ENCODE peak calls at places on chromosomes 2 and 18, in six cellular contexts. V is BE2C, P is heart right ventricle, R is upper lobe of right lung, X is fibroblast of lung, A is upper lobe of left lung. G is an unnamed sample.

GRCh38 chr2:226639550-226639949 is 160.1 kb downstream of the IRS1 start:
- DNase-seq in V (no peak), P (no peak), R (no peak), X (no peak), A (no peak), G (no peak)

GRCh38 chr18:62989195-62989594 is 273.9 kb downstream of the PHLPP1 start:
- DNase-seq in V (no peak), P (no peak), R (no peak), X (no peak), A (no peak), G (no peak)

GRCh38 chr2:38697116-38697840 is 31.4 kb downstream of the GALM start:
- DNase-seq in V (no peak), P (no peak), R (no peak), X (no peak), A (no peak), G (no peak)

GRCh38 chr2:230174466-230174865 is 45.3 kb downstream of the SP110 start:
- DNase-seq in V (no peak), P (no peak), R (no peak), X (no peak), A (no peak), G (no peak)

GRCh38 chr2:22999951-23000350 is 385.0 kb upstream of the KLHL29 start:
- DNase-seq in V (no peak), P (no peak), R (no peak), X (peak), A (no peak), G (no peak)

GRCh38 chr2:3727397-3728045 is 24.1 kb downstream of the DCDC2C start:
- DNase-seq in V (no peak), P (no peak), R (no peak), X (no peak), A (no peak), G (no peak)

GRCh38 chr2:190838492-190838910 is 42.1 kb upstream of the GLS start:
- DNase-seq in V (no peak), P (no peak), R (no peak), X (peak), A (no peak), G (peak)

GRCh38 chr2:117571590-117572349 is 242.7 kb upstream of the DDX18 start:
- DNase-seq in V (no peak), P (no peak), R (no peak), X (no peak), A (no peak), G (no peak)

GRCh38 chr18:35026407-35027061 is 14.7 kb upstream of the MAPRE2 start:
- DNase-seq in V (no peak), P (no peak), R (no peak), X (no peak), A (no peak), G (peak)

GRCh38 chr2:120957905-120958304 is 222.2 kb downstream of the GLI2 start:
- DNase-seq in V (no peak), P (peak), R (no peak), X (no peak), A (no peak), G (no peak)

GRCh38 chr2:23559561-23560239 is 174.7 kb downstream of the KLHL29 start:
- DNase-seq in V (no peak), P (no peak), R (no peak), X (no peak), A (no peak), G (no peak)

GRCh38 chr18:13259701-13260100 is 41.1 kb downstream of the LDLRAD4 start:
- DNase-seq in V (no peak), P (no peak), R (peak), X (no peak), A (no peak), G (no peak)

GRCh38 chr2:168801961-168802824 is at the start of gene NOSTRIN:
- DNase-seq in V (no peak), P (no peak), R (no peak), X (peak), A (peak), G (no peak)

GRCh38 chr18:69858897-69859296 is 88.8 kb downstream of the CD226 start:
- DNase-seq in V (no peak), P (no peak), R (no peak), X (no peak), A (no peak), G (no peak)

GRCh38 chr2:55620123-55620779 is 2.8 kb upstream of the PPP4R3B start:
- DNase-seq in V (peak), P (no peak), R (no peak), X (no peak), A (no peak), G (no peak)

GRCh38 chr18:46469186-46469915 is 187.7 kb downstream of the LOXHD1 start:
- DNase-seq in V (no peak), P (no peak), R (no peak), X (no peak), A (no peak), G (peak)

GRCh38 chr18:49899647-49900330 is 86.5 kb upstream of the ACAA2 start:
- DNase-seq in V (no peak), P (no peak), R (no peak), X (no peak), A (no peak), G (no peak)

GRCh38 chr2:149921911-149922616 is 334.5 kb upstream of the MMADHC start:
- DNase-seq in V (no peak), P (no peak), R (no peak), X (no peak), A (no peak), G (no peak)

GRCh38 chr2:228556707-228557106 is 375.2 kb upstream of the SPHKAP start:
- DNase-seq in V (no peak), P (no peak), R (no peak), X (peak), A (no peak), G (peak)

GRCh38 chr2:50401772-50402653 is 629.9 kb downstream of the NRXN1 start:
- DNase-seq in V (peak), P (no peak), R (no peak), X (peak), A (peak), G (peak)

GRCh38 chr2:157891630-157892016 is 15.5 kb upstream of the ACVR1 start:
- DNase-seq in V (no peak), P (no peak), R (no peak), X (no peak), A (no peak), G (no peak)

GRCh38 chr2:233611284-233611683 is 6.1 kb upstream of the UGT1A8 start:
- DNase-seq in V (no peak), P (no peak), R (no peak), X (no peak), A (no peak), G (no peak)

GRCh38 chr2:84417453-84417852 is 41.6 kb downstream of the SUCLG1 start:
- DNase-seq in V (no peak), P (no peak), R (no peak), X (no peak), A (no peak), G (no peak)

GRCh38 chr2:167939513-167940360 is 307.7 kb downstream of the STK39 start:
- DNase-seq in V (no peak), P (no peak), R (no peak), X (no peak), A (no peak), G (no peak)

GRCh38 chr2:182129188-182129707 is 143.6 kb downstream of the PPP1R1C start:
- DNase-seq in V (no peak), P (no peak), R (no peak), X (no peak), A (no peak), G (no peak)

GRCh38 chr2:182133195-182133891 is 147.7 kb downstream of the PPP1R1C start:
- DNase-seq in V (no peak), P (no peak), R (no peak), X (peak), A (no peak), G (peak)

GRCh38 chr2:182134201-182134600 is 148.5 kb downstream of the PPP1R1C start:
- DNase-seq in V (no peak), P (no peak), R (no peak), X (no peak), A (no peak), G (no peak)

DNA sequence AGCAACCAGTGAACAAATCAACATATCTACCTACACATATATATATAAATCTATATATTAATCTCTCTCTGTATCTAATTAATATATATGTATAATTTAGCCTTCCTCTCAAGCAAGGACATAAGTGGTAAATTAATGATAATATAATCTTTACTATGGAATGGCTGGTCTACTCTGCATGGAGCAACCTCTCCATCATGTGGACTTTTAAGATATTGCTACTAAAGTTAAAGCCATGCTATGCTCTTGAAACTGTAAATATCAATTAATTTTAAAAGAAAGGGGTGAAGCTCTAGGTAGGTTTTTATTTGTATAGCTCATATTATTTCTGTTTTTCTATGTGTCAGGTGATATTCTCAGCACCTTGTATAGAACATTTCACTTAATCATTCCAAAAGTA is 147.0 kb downstream of the PPP1R1C start:
- DNase-seq in V (no peak), P (no peak), R (no peak), X (peak), A (no peak), G (peak)
- TF ChIP-seq CTCF in V (no peak), P (no peak), R (peak), X (peak), A (no peak), G (peak)

GRCh38 chr18:12059334-12060181 is 34.1 kb upstream of the ANKRD62 start:
- DNase-seq in V (peak), P (no peak), R (no peak), X (no peak), A (no peak), G (no peak)

GRCh38 chr18:12060182-12060870 is 33.3 kb upstream of the ANKRD62 start:
- DNase-seq in V (no peak), P (no peak), R (no peak), X (no peak), A (no peak), G (no peak)

GRCh38 chr18:12056884-12057402 is 36.7 kb upstream of the ANKRD62 start:
- DNase-seq in V (no peak), P (no peak), R (no peak), X (no peak), A (no peak), G (no peak)

GRCh38 chr18:12056034-12056883 is 37.4 kb upstream of the ANKRD62 start:
- DNase-seq in V (no peak), P (no peak), R (no peak), X (no peak), A (no peak), G (no peak)

DNA sequence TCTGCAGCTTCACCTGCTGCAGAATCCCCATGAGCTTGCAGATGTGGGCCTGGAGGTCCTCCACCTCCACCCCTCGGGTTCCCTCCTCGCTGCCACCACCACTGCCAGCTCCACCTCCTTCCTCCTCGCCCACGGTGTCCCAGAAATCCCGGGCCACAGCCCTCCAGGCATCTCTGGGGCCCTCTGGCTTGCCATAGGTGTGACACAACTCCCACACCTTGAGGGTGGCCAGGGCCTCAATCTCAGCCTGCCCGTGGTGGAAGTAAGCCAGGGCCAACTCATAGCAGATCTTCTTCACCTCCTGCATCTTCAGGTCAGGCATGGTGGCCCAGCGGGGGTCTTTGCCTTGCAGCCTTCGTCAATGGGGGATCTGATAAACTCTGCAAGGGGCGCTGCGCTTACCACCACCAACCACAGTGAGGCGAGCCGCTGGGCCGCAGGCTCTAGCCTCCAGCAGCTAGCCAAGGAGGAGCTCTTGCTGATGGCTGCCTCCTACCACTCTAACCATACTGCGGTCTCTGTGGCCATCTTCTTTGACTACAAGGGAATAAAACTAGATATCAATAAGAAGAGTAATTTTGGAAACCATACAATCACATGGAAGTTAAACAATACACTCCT is 36.1 kb upstream of the ANKRD62 start:
- DNase-seq in V (no peak), P (no peak), R (no peak), X (no peak), A (no peak), G (no peak)
- TF ChIP-seq CTCF in V (no peak), P (no peak), R (no peak), X (no peak), A (no peak), G (peak)

GRCh38 chr2:173750831-173751230 is 214.3 kb downstream of the SP3 start:
- DNase-seq in V (no peak), P (no peak), R (no peak), X (no peak), A (no peak), G (no peak)

GRCh38 chr2:173751245-173751975 is 213.8 kb downstream of the SP3 start:
- DNase-seq in V (no peak), P (no peak), R (no peak), X (no peak), A (no peak), G (no peak)

GRCh38 chr2:173750332-173750731 is 214.8 kb downstream of the SP3 start:
- DNase-seq in V (no peak), P (no peak), R (no peak), X (peak), A (peak), G (no peak)

GRCh38 chr2:173747037-173747436 is 218.1 kb downstream of the SP3 start:
- DNase-seq in V (no peak), P (no peak), R (no peak), X (no peak), A (no peak), G (no peak)

GRCh38 chr2:173749315-173749714 is 215.9 kb downstream of the SP3 start:
- DNase-seq in V (no peak), P (no peak), R (no peak), X (peak), A (no peak), G (peak)
- TF ChIP-seq CTCF in V (no peak), P (no peak), R (peak), X (peak), A (no peak), G (peak)

DNA sequence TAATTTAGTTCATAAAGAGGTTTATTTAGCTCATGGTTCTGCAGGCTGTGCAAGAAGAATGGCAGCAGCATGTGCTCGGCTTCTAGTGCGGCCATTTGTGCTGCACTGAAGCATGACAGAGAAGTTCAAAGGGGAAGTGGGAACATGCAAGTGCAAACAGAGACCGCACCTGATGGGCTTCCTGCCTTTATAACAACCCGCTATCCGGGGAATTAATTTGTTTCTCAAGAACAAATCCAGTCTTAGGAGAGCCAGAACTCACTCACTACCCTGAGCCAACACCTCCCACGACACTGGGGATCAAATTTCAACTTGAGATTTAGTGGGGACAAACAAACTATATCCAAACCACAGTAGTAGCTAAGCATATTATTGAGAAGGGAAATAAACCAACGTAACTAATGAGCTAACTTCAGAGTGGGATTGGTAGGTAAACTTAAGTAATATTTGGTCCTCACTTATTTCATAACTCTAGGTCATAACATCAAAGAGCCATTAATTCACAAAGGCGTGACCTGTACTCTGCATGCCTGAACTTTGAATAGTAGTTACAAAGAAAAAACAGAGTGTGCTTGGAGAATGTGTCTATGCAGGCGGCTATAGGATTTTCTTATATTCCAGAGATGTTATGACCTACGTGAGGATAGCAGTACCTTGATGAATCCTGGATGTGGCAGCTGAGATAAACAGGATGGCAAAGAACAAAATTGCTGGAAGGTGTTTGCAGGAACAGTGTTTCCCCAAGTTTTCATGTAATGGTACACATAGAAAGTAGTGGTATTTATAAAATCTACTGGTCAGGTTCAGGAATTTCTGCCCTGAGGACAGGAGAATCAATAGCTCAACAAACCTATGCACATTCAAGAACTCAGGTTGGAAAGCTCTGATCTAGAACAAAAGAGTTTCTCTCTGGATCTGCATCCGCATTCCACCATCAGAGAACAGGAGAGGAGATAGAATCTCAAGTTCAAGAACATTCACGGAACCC is 845.9 kb upstream of the ID2 start:
- DNase-seq in V (no peak), P (no peak), R (no peak), X (no peak), A (peak), G (no peak)
- TF ChIP-seq CTCF in V (no peak), P (no peak), R (no peak), X (no peak), A (no peak), G (no peak)

GRCh38 chr2:42602218-42602936 is 33.9 kb downstream of the MTA3 start:
- DNase-seq in V (no peak), P (no peak), R (no peak), X (no peak), A (no peak), G (no peak)

GRCh38 chr2:42601076-42601475 is 32.6 kb downstream of the MTA3 start:
- DNase-seq in V (no peak), P (no peak), R (no peak), X (peak), A (no peak), G (no peak)

GRCh38 chr2:42602937-42603219 is 34.4 kb downstream of the MTA3 start:
- DNase-seq in V (no peak), P (no peak), R (no peak), X (no peak), A (no peak), G (no peak)

GRCh38 chr2:42593282-42593681 is 24.9 kb downstream of the MTA3 start:
- DNase-seq in V (no peak), P (no peak), R (no peak), X (no peak), A (no peak), G (no peak)

GRCh38 chr2:42598656-42599267 is 30.3 kb downstream of the MTA3 start:
- DNase-seq in V (no peak), P (no peak), R (no peak), X (no peak), A (no peak), G (no peak)
- TF ChIP-seq CTCF in V (peak), P (no peak), R (no peak), X (no peak), A (no peak), G (peak)

DNA sequence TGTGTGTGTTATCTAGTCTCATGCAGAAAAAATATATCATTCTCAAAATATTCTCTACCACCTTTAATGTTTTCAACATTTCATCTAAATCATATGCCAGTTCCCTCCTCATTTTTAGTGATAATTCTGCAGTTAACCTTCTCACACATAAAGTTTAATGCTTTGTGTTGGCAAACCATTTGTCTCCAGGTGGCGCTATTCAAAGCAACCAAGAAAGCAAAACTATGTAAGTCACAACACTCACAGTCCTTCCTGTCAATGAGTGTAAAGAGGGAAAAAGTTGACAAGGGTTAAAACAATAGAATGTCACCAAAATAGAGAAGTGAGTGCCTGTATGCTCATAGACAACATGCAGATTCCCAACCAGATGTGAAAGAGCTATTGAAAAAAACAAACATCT is 961.6 kb upstream of the LRRTM1 start:
- DNase-seq in V (peak), P (no peak), R (no peak), X (peak), A (no peak), G (no peak)
- TF ChIP-seq CTCF in V (peak), P (no peak), R (peak), X (no peak), A (no peak), G (no peak)

DNA sequence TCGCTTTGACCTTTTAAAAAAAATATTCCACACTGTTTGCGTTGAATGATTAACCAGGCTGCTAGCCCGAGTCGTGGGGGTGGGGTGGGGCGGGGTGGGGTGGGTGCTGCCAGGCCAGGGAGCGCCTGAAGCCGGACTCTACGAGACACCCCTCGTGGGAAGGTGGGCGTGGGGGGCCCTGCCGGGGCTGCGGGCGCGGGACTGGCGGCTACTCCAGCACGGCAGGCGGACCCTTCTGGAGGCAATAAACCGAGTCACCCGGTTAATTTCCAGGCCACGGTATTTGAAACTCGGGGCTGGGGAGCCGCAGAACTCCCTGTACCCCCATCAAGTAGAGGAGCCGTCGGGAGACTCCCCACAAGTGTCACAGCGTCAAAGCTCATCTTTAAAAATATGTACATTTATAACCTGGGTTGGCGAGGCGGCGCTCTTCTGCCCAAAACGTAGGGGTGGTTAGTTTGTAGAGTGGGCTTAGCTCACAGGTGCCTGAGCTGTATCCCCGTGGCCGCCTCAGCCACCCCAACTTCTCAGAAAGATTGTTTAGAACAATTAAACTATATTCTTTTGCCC is 1.2 kb downstream of the B3GNT2 start:
- DNase-seq in V (peak), P (peak), R (no peak), X (no peak), A (no peak), G (no peak)
- TF ChIP-seq CTCF in V (no peak), P (no peak), R (no peak), X (no peak), A (no peak), G (peak)